ENCODE peak calls at places on chromosomes 1 and 21, in five cellular contexts. B is colonic mucosa; P is CD8-positive, alpha-beta memory T cell; D is mammary epithelial cell; R is pancreas. Y is an unnamed sample.

GRCh38 chr21:43274022-43274945 is 105.5 kb downstream of the CRYAA start:
- DNase-seq in R (no peak), B (no peak), D (no peak), P (no peak), Y (no peak)

GRCh38 chr21:32867587-32867986 is 96.0 kb upstream of the PAXBP1 start:
- DNase-seq in P (no peak), R (no peak), D (no peak), B (no peak), Y (no peak)

GRCh38 chr1:164637461-164638375 is 78.7 kb downstream of the PBX1 start:
- DNase-seq in D (peak), B (no peak), R (peak), P (no peak), Y (no peak)

GRCh38 chr1:166905930-166906329 is 29.9 kb upstream of the TADA1 start:
- DNase-seq in D (peak), B (no peak), P (no peak), R (no peak), Y (peak)

GRCh38 chr1:19395678-19396192 is 83.6 kb downstream of the SLC66A1 start:
- DNase-seq in P (no peak), B (no peak), R (no peak), D (peak), Y (no peak)

GRCh38 chr1:169620565-169620964 is 9.4 kb downstream of the SELP start:
- DNase-seq in B (no peak), P (no peak), D (no peak), R (no peak), Y (no peak)

GRCh38 chr1:234777850-234778214 is 167.9 kb upstream of the IRF2BP2 start:
- DNase-seq in R (no peak), P (no peak), B (no peak), D (no peak), Y (no peak)

GRCh38 chr1:193406901-193407300 is 220.5 kb upstream of the B3GALT2 start:
- DNase-seq in P (peak), D (peak), R (no peak), B (peak), Y (peak)

GRCh38 chr21:25422610-25423608 is 184.4 kb downstream of the MRPL39 start:
- DNase-seq in R (no peak), D (no peak), P (no peak), B (no peak), Y (no peak)

GRCh38 chr1:172085372-172085771 is 244.1 kb downstream of the DNM3 start:
- DNase-seq in B (no peak), R (no peak), P (no peak), D (no peak), Y (no peak)

GRCh38 chr1:80417651-80418050 is 1383.1 kb upstream of the ADGRL2 start:
- DNase-seq in P (no peak), R (no peak), B (no peak), D (peak), Y (no peak)

GRCh38 chr1:9307303-9307702 is 14.6 kb downstream of the SPSB1 start:
- DNase-seq in D (no peak), B (no peak), R (no peak), P (no peak), Y (no peak)

GRCh38 chr1:202247837-202248795 is 54.5 kb downstream of the LGR6 start:
- DNase-seq in B (no peak), R (no peak), P (no peak), D (no peak), Y (peak)

GRCh38 chr1:10225573-10225972 is 15.2 kb downstream of the KIF1B start:
- DNase-seq in B (no peak), R (no peak), P (no peak), D (peak), Y (no peak)

GRCh38 chr1:107315652-107316051 is 174.8 kb downstream of the NTNG1 start:
- DNase-seq in P (no peak), D (no peak), B (no peak), R (no peak), Y (no peak)

GRCh38 chr21:41364308-41364707 is 2.5 kb downstream of the MX2 start:
- DNase-seq in P (no peak), R (no peak), D (no peak), B (no peak), Y (no peak)

GRCh38 chr21:41361786-41362604 is at the start of gene MX2:
- DNase-seq in R (peak), P (peak), B (peak), D (no peak), Y (peak)

GRCh38 chr21:41363370-41364270 is 1.8 kb downstream of the MX2 start:
- DNase-seq in B (no peak), D (no peak), R (no peak), P (no peak), Y (no peak)

GRCh38 chr21:41361053-41361785 is 608 bp upstream of the MX2 start:
- DNase-seq in B (no peak), R (no peak), D (no peak), P (no peak), Y (no peak)

GRCh38 chr21:41362605-41363369 is 960 bp downstream of the MX2 start:
- DNase-seq in R (no peak), B (no peak), P (no peak), D (no peak), Y (no peak)
- H3K4me3 ChIP-seq in R (no peak), B (peak), P (peak), D (no peak), Y (peak)

GRCh38 chr1:157077394-157077793 is 22.2 kb downstream of the ETV3L start:
- DNase-seq in D (no peak), P (no peak), R (no peak), B (no peak), Y (no peak)

GRCh38 chr1:157069596-157069995 is 24.1 kb upstream of the ARHGEF11 start:
- DNase-seq in R (no peak), B (no peak), P (no peak), D (no peak), Y (no peak)

GRCh38 chr1:157073944-157074685 is 25.5 kb downstream of the ETV3L start:
- DNase-seq in B (peak), P (peak), D (peak), R (peak), Y (peak)
- H3K4me3 ChIP-seq in B (no peak), P (no peak), D (no peak), R (no peak), Y (no peak)

GRCh38 chr1:211382714-211383480 is 56.3 kb downstream of the TRAF5 start:
- DNase-seq in D (peak), B (peak), R (peak), P (peak), Y (no peak)

GRCh38 chr1:211382182-211382713 is 55.6 kb downstream of the TRAF5 start:
- DNase-seq in P (no peak), R (no peak), D (no peak), B (no peak), Y (no peak)

GRCh38 chr1:211378844-211379243 is 52.2 kb downstream of the TRAF5 start:
- DNase-seq in R (no peak), P (no peak), B (no peak), D (peak), Y (no peak)

GRCh38 chr1:211379446-211379845 is 52.8 kb downstream of the TRAF5 start:
- DNase-seq in R (no peak), P (no peak), D (no peak), B (no peak), Y (no peak)

GRCh38 chr1:211381481-211382181 is 55.0 kb downstream of the TRAF5 start:
- DNase-seq in R (no peak), D (no peak), B (no peak), P (no peak), Y (no peak)
- H3K4me3 ChIP-seq in R (peak), D (peak), B (peak), P (no peak), Y (no peak)

DNA sequence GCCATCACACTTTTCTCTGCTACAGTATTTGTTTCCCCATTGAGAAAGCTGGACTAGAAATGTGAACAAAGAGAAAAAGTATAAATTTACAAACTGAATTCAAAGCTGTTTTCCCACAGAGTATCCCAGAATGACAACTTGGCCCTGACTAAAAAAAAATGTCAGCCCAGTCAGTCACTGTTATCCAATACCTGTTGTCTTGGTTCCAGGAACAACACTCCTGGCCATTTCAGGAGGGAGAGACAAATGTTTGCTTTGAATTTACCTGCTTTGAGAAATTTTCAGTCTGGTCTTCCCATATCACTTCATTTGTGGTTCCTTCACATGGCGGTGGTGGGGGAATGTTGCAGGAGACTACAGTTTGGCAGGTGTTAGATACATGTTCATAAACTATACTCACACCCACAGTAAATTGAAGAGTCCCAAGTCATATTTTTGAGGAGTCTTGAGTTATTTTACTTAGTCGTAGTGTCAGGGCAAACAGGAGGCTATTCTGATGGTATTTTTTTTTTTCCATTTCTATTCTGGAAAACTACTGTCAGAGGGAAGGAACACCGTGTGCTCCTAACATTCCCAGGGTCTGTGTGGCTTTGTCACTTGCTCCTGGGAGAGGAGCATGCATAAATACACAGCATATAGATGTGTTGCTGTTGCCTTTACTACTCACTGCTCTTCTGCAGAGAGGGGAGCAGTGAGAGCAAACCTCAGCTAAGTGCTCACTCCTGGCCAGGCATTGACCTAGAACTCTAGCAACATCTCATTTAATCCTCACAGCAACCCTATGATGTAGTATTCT is 46.0 kb downstream of the COLGALT2 start:
- DNase-seq in B (no peak), R (no peak), P (no peak), D (no peak), Y (no peak)
- H3K4me3 ChIP-seq in B (no peak), R (no peak), P (no peak), D (no peak), Y (no peak)

DNA sequence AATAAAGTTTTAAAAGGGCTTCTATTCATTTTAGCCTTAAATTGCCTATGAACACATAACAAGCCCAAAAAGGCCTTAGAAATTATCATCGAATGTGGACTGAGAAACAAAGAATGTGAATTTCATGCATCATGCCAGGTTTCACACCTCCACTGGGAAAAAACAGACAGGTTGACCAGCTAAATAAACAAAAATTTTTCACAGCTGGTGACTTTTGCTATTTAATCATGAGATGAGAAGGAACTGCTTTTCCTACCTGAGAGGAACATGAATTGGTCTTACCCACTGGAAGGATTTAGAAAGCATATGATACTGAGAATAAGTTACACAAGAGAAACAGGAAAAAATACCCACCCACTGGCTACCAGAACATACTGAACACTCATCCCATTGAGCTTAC is 394.4 kb upstream of the PKN2 start:
- DNase-seq in R (peak), D (no peak), B (no peak), P (no peak), Y (no peak)
- H3K4me3 ChIP-seq in R (no peak), D (no peak), B (no peak), P (no peak), Y (no peak)

GRCh38 chr1:100609849-100610248 is 71.9 kb downstream of the GPR88 start:
- DNase-seq in B (no peak), R (no peak), P (no peak), D (no peak), Y (no peak)

GRCh38 chr1:100613817-100614559 is 76.0 kb downstream of the GPR88 start:
- DNase-seq in P (peak), R (no peak), D (no peak), B (no peak), Y (peak)

GRCh38 chr1:100612540-100612939 is 74.6 kb downstream of the GPR88 start:
- DNase-seq in P (no peak), D (no peak), B (no peak), R (no peak), Y (no peak)

GRCh38 chr1:100607628-100608240 is 69.8 kb downstream of the GPR88 start:
- DNase-seq in R (no peak), D (no peak), B (no peak), P (no peak), Y (no peak)

DNA sequence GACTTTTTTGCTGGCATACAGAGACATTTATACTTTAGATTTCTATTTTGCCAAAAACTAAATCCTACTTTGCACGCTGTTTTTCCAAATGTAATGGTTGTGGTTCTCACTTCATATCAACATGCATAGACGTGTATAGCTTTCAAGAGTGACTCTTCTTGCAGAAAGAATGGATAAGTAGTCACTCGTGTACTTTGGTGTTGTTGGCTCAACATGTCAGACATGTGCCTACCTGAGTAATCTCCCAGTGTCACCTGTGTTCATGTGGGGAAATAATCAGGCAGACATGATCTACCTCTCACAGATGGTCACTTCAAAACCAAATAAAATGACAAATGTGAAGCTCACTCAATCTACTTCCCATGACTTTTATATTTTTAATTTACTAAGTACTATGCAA is 73.1 kb downstream of the GPR88 start:
- DNase-seq in R (no peak), B (no peak), D (peak), P (no peak), Y (no peak)
- H3K4me3 ChIP-seq in R (no peak), B (no peak), D (no peak), P (no peak), Y (no peak)

GRCh38 chr1:186503210-186503609 is 42.3 kb upstream of the PDC start:
- DNase-seq in B (no peak), R (no peak), D (no peak), P (no peak), Y (no peak)
- H3K4me3 ChIP-seq in B (no peak), R (no peak), D (no peak), P (no peak), Y (no peak)

GRCh38 chr1:25034736-25035522 is 104.9 kb upstream of the RUNX3 start:
- DNase-seq in B (no peak), P (no peak), D (no peak), R (no peak), Y (no peak)
- H3K4me3 ChIP-seq in B (no peak), P (no peak), D (no peak), R (no peak), Y (no peak)

GRCh38 chr1:67830226-67830625 is 3.0 kb downstream of the GNG12 start:
- DNase-seq in B (no peak), R (no peak), P (no peak), D (peak), Y (no peak)
- H3K4me3 ChIP-seq in B (no peak), R (no peak), P (no peak), D (peak), Y (no peak)

Y was measured in Jurkat, Clone E6-1.